ENCODE peak calls at places on chromosomes 4 and X, in seven cellular contexts. E is NCI-H345; X is activated CD4-positive, alpha-beta T cell treated with anti-CD3 and anti-CD28 coated beads, Interleukin-2, amount 50 U/mL, for 1 hour; T is iris pigment epithelial cell; O is naive B cell; J is suprapubic skin; R is bronchial epithelial cell. V is an unnamed sample.

GRCh38 chrX:103586314-103586646 is 965 bp downstream of the TCEAL4 start:
- DNase-seq in T (peak), R (no peak), J (no peak), E (no peak), O (no peak), X (no peak), V (peak)

GRCh38 chr4:114563536-114564315 is 34.9 kb upstream of the UGT8 start:
- DNase-seq in O (no peak), X (no peak), R (peak), E (no peak), T (peak), J (no peak), V (peak)

GRCh38 chrX:100636321-100636991 is at the start of gene TSPAN6:
- DNase-seq in T (peak), O (peak), J (peak), R (peak), E (no peak), X (peak), V (peak)

GRCh38 chr4:140943887-140944515 is 187.8 kb upstream of the TBC1D9 start:
- DNase-seq in T (peak), E (no peak), X (no peak), R (no peak), O (no peak), J (no peak), V (peak)

GRCh38 chr4:123495530-123495929 is 98.9 kb downstream of the SPRY1 start:
- DNase-seq in R (peak), T (peak), O (no peak), J (no peak), E (no peak), X (no peak), V (no peak)

GRCh38 chrX:111555559-111555958 is 44.1 kb downstream of the SERTM2 start:
- DNase-seq in J (no peak), E (no peak), T (no peak), O (no peak), R (no peak), X (no peak), V (no peak)

GRCh38 chrX:118943102-118943501 is 31.3 kb upstream of the LONRF3 start:
- DNase-seq in X (no peak), T (no peak), E (no peak), J (no peak), R (no peak), O (no peak), V (no peak)

GRCh38 chr4:48139688-48140087 is 5.6 kb upstream of the TXK start:
- DNase-seq in O (no peak), X (peak), R (no peak), E (no peak), T (peak), J (no peak), V (peak)

GRCh38 chrX:119635799-119636198 is 29.6 kb upstream of the NKRF start:
- DNase-seq in T (no peak), R (no peak), O (no peak), E (peak), J (no peak), X (no peak), V (no peak)

GRCh38 chrX:37349131-37350033 is at the start of gene PRRG1:
- DNase-seq in T (peak), R (peak), X (no peak), E (peak), O (no peak), J (peak), V (peak)

GRCh38 chr4:48262926-48263325 is 6.7 kb downstream of the TEC start:
- DNase-seq in J (no peak), O (no peak), X (no peak), T (peak), R (no peak), E (no peak), V (peak)

GRCh38 chr4:85543832-85544231 is 68.9 kb downstream of the ARHGAP24 start:
- DNase-seq in E (no peak), J (no peak), R (peak), X (no peak), O (no peak), T (peak), V (peak)

GRCh38 chr4:205097-205756 is 80.9 kb downstream of the ZNF718 start:
- DNase-seq in E (no peak), O (no peak), T (no peak), R (no peak), X (no peak), J (no peak), V (no peak)

GRCh38 chr4:37687175-37687525 is 974 bp upstream of the RELL1 start:
- DNase-seq in O (no peak), R (no peak), E (peak), J (no peak), T (no peak), X (no peak), V (no peak)

GRCh38 chrX:642436-643210 is 12.0 kb downstream of the SHOX start:
- DNase-seq in X (no peak), O (no peak), T (no peak), J (no peak), E (no peak), R (no peak), V (no peak)

GRCh38 chrX:30065226-30065625 is 150.1 kb upstream of the MAGEB2 start:
- DNase-seq in O (no peak), J (no peak), X (no peak), E (no peak), T (peak), R (no peak), V (peak)

GRCh38 chr4:166680801-166681200 is 553.5 kb downstream of the SPOCK3 start:
- DNase-seq in O (no peak), E (no peak), T (no peak), J (no peak), R (no peak), X (no peak), V (no peak)

GRCh38 chr4:119977135-119977534 is 89.5 kb downstream of the MAD2L1 start:
- DNase-seq in X (no peak), T (no peak), E (no peak), R (no peak), J (no peak), O (no peak), V (no peak)

GRCh38 chr4:173046818-173047217 is 121.8 kb upstream of the GALNT7 start:
- DNase-seq in T (peak), O (no peak), J (no peak), R (no peak), X (no peak), E (peak), V (no peak)

GRCh38 chrX:3271485-3272186 is 74.8 kb downstream of the MXRA5 start:
- DNase-seq in E (no peak), X (no peak), T (peak), O (no peak), J (no peak), R (peak), V (peak)

GRCh38 chr4:66091801-66092200 is 421.5 kb upstream of the EPHA5 start:
- DNase-seq in J (no peak), O (no peak), T (no peak), E (no peak), R (no peak), X (no peak), V (no peak)

GRCh38 chrX:40733691-40734090 is 1.7 kb downstream of the MED14 start:
- DNase-seq in J (no peak), R (no peak), E (no peak), T (no peak), O (no peak), X (no peak), V (peak)

GRCh38 chr4:15106417-15106816 is 104.1 kb downstream of the CPEB2 start:
- DNase-seq in R (no peak), O (no peak), T (peak), J (no peak), X (no peak), E (no peak), V (no peak)

GRCh38 chr4:6128221-6128871 is 72.0 kb downstream of the JAKMIP1 start:
- DNase-seq in T (no peak), R (no peak), O (no peak), J (no peak), E (peak), X (no peak), V (no peak)

GRCh38 chr4:168859100-168859499 is 151.0 kb downstream of the CBR4 start:
- DNase-seq in E (no peak), X (no peak), R (no peak), T (no peak), O (no peak), J (no peak), V (no peak)

GRCh38 chr4:13415068-13415785 is 68.9 kb downstream of the RAB28 start:
- DNase-seq in T (no peak), J (no peak), X (no peak), R (no peak), E (no peak), O (no peak), V (no peak)

GRCh38 chr4:183355405-183355804 is 33.2 kb upstream of the CLDN24 start:
- DNase-seq in T (peak), R (peak), X (no peak), E (no peak), O (no peak), J (no peak), V (peak)

GRCh38 chrX:40098264-40099045 is 697 bp upstream of the BCOR start:
- DNase-seq in J (no peak), X (peak), R (no peak), T (peak), E (peak), O (peak), V (no peak)

GRCh38 chr4:144423930-144424329 is 222.0 kb upstream of the HHIP start:
- DNase-seq in E (no peak), O (no peak), T (no peak), X (no peak), R (no peak), J (no peak), V (no peak)

GRCh38 chrX:129099206-129099605 is 424.1 kb downstream of the SMARCA1 start:
- DNase-seq in R (no peak), J (no peak), T (no peak), O (no peak), X (no peak), E (no peak), V (no peak)

GRCh38 chr4:22490718-22491330 is 25.0 kb downstream of the ADGRA3 start:
- DNase-seq in J (no peak), E (no peak), R (no peak), X (no peak), O (no peak), T (no peak), V (no peak)

GRCh38 chr4:189279188-189279587 is 661.5 kb upstream of the FRG1 start:
- DNase-seq in J (no peak), R (no peak), T (no peak), O (no peak), E (no peak), X (no peak), V (peak)

GRCh38 chr4:102143433-102143832 is 201.8 kb downstream of the SLC39A8 start:
- DNase-seq in O (no peak), T (no peak), X (no peak), R (no peak), J (no peak), E (no peak), V (no peak)

GRCh38 chr4:17812125-17812524 is 1.3 kb downstream of the NCAPG start:
- DNase-seq in J (no peak), O (no peak), T (no peak), R (no peak), X (no peak), E (no peak), V (no peak)

GRCh38 chr4:169271692-169272007 is 894 bp upstream of the SH3RF1 start:
- DNase-seq in J (no peak), T (no peak), R (no peak), X (no peak), O (peak), E (no peak), V (no peak)

GRCh38 chrX:148282504-148282903 is 217.9 kb upstream of the AFF2 start:
- DNase-seq in E (no peak), R (no peak), X (no peak), J (no peak), O (no peak), T (no peak), V (no peak)

GRCh38 chrX:22135994-22136684 is 104.0 kb downstream of the PHEX start:
- DNase-seq in O (peak), R (peak), X (no peak), T (peak), J (no peak), E (peak), V (peak)

GRCh38 chr4:151117371-151117962 is 18.0 kb downstream of the RPS3A start:
- DNase-seq in E (peak), J (no peak), R (peak), O (peak), X (peak), T (peak), V (peak)

V was measured in AG10803.